ENCODE peak calls at places on chromosomes 5 and 9, in five cellular contexts. Y is neural progenitor cell, F is keratinocyte, T is fibroblast of lung, H is hepatocyte. R is an unnamed sample. For H3K79me2, the result is how much of the 10 kb centered on the place peaks cover.

GRCh38 chr9:89464991-89465390 is 32.9 kb downstream of the SEMA4D start:
- DNase-seq in Y (no peak), F (no peak), T (no peak), H (no peak), R (no peak)

GRCh38 chr5:156438076-156438475 is 111.1 kb downstream of the SGCD start:
- DNase-seq in Y (no peak), F (no peak), T (no peak), H (no peak), R (no peak)

GRCh38 chr9:99693888-99694287 is 127.8 kb upstream of the NR4A3 start:
- DNase-seq in Y (no peak), F (no peak), T (peak), H (no peak), R (no peak)

GRCh38 chr5:172835246-172836030 is 1.4 kb downstream of the ERGIC1 start:
- DNase-seq in Y (no peak), F (no peak), T (no peak), H (no peak), R (no peak)

GRCh38 chr9:1208185-1208584 is 158.0 kb downstream of the DMRT2 start:
- DNase-seq in Y (no peak), F (no peak), T (peak), H (no peak), R (peak)

GRCh38 chr5:78972654-78973428 is 12.3 kb downstream of the ARSB start:
- DNase-seq in Y (no peak), F (no peak), T (peak), H (peak), R (peak)

GRCh38 chr9:21559402-21560280 is 77.5 kb upstream of the IFNE start:
- DNase-seq in Y (peak), F (no peak), T (peak), H (peak), R (peak)

GRCh38 chr5:89769975-89770374 is 639.6 kb downstream of the CETN3 start:
- DNase-seq in Y (no peak), F (no peak), T (peak), H (no peak), R (peak)

GRCh38 chr9:29211003-29211584 is 1637.8 kb upstream of the C9orf72 start:
- DNase-seq in Y (no peak), F (no peak), T (no peak), H (no peak), R (no peak)

GRCh38 chr5:141032626-141033025 is 18.5 kb upstream of the PCDHB1 start:
- DNase-seq in Y (no peak), F (no peak), T (no peak), H (no peak), R (no peak)

GRCh38 chr9:131714161-131714646 is 25.7 kb downstream of the RAPGEF1 start:
- DNase-seq in Y (no peak), F (peak), T (peak), H (no peak), R (peak)

GRCh38 chr5:56501949-56502557 is 268.9 kb upstream of the ANKRD55 start:
- DNase-seq in Y (no peak), F (no peak), T (no peak), H (no peak), R (peak)

GRCh38 chr5:113488645-113489184 is 462 bp upstream of the MCC start:
- DNase-seq in Y (no peak), F (no peak), T (no peak), H (no peak), R (peak)

GRCh38 chr5:9456435-9457042 is 89.3 kb downstream of the SEMA5A start:
- DNase-seq in Y (peak), F (no peak), T (peak), H (no peak), R (peak)

GRCh38 chr9:116935149-116935897 is 248.2 kb downstream of the TRIM32 start:
- DNase-seq in Y (no peak), F (no peak), T (no peak), H (no peak), R (no peak)
- H3K79me2 ChIP-seq in Y (under half), F (under half), T (under half), H (under half), R (under half)

DNA sequence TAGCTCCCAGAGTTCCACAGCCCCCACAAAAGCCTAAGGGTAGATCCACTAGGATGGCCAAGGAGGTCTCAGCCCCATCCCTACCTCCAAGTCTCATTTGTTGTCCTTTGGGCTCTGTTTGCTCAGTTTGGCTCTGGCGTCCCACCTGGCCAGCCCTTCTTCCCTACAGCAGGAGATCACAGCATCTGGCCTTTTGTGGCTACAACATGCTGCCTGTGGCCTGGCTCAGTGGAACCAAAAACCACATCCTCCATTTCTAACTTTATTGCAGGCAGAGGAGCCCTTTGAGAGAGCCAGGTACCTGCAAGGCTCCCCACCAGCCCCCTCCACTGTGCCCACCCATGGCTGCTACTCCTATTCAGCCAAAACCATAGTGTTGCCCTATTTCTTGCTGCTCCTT is 11.4 kb downstream of the JADE2 start:
- DNase-seq in Y (no peak), F (no peak), T (no peak), H (no peak), R (no peak)
- H3K79me2 ChIP-seq in Y (under half), F (under half), T (under half), H (half or more), R (under half)

DNA sequence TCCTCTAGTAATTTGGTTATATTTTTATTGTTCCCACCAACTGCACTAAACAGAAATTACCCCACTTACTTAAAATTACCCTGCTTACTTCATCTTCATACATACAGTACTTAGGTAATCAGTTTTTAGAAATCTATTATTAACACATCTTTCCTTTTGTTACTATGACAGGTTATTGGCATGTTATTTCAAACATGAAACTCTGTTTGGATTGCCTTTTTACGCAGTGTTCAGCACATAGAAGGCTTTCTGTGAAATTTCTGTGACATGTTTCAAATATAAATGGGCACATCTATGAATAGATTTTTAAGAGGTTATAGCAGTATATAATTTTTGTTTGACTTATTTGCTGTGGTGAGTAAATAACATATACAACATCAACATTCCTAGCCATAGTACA is 22.5 kb downstream of the SRFBP1 start:
- DNase-seq in Y (no peak), F (no peak), T (no peak), H (no peak), R (no peak)
- H3K79me2 ChIP-seq in Y (under half), F (under half), T (under half), H (under half), R (under half)

DNA sequence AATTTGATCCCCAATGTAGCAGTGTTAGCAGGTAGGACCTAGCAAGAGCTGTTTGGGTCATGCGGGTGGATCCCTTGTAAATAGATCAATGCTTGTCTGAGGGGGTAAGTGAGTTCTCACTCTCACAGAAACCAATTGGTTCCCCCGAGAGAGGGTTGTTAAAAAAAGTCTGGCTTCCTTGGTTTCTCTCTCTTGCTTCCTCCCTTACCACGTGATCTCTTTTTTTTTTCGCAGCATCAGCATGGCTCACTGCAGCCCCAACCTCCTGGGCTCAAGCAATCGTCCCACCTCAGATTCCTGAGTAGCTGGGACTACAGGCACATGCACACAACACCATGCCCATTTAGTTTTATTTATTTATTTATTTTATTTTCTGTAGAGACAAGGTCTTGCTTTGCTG is 26.4 kb downstream of the RAPGEF6 start:
- DNase-seq in Y (no peak), F (no peak), T (no peak), H (no peak), R (no peak)
- H3K79me2 ChIP-seq in Y (half or more), F (half or more), T (half or more), H (half or more), R (half or more)

GRCh38 chr5:138369706-138370105 is 17.2 kb downstream of the KDM3B start:
- DNase-seq in Y (no peak), F (no peak), T (no peak), H (no peak), R (no peak)

GRCh38 chr5:138366556-138367382 is 14.3 kb downstream of the KDM3B start:
- DNase-seq in Y (no peak), F (no peak), T (no peak), H (no peak), R (no peak)

GRCh38 chr5:138369249-138369648 is 16.8 kb downstream of the KDM3B start:
- DNase-seq in Y (no peak), F (no peak), T (no peak), H (no peak), R (no peak)

GRCh38 chr5:138360941-138361452 is 8.5 kb downstream of the KDM3B start:
- DNase-seq in Y (no peak), F (no peak), T (no peak), H (no peak), R (no peak)

GRCh38 chr5:138364576-138364975 is 12.1 kb downstream of the KDM3B start:
- DNase-seq in Y (no peak), F (no peak), T (no peak), H (no peak), R (no peak)
- H3K79me2 ChIP-seq in Y (half or more), F (half or more), T (under half), H (half or more), R (half or more)

DNA sequence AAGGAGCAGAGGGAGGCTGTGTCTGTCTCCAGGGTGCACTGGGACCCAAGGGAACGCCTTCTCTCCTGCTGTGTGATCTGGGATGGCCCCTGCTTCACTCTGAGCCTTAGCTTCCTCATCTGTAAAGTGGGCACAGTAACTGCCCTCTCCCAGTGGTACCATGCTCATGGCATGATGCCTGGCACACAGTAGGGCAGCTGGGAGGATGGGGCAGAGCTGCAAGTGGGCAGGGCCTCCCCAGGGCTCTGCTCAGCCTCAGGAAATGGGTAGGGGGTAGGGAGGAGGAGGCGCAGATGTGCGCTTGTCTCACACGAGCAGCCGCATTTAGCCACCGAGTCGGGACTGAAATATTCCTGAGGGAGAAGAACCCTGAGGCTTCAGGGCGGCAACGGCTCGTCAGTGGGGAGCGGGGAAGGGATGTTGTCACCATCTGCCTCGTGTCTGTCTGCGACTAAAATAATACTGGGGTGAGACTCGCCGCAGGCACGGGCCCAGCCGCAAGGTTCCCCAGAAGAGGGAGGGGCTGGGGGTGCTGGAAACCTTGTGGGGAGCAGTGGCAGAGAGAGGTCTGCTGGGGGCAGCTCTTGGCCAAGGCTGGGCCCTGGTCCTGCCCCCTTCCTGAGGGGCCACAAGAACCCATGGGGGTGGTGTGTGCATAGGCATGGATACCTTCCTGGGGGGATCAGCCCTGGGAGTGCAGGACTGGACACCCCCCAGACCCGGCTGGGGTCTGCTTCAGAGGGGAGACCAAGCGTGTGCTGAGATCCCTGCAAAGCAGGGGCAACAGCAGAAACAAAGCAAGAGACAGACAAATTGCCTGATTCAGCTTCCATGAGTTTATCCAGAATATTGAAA is 55.2 kb upstream of the PSD2 start:
- DNase-seq in Y (no peak), F (no peak), T (no peak), H (no peak), R (no peak)
- H3K79me2 ChIP-seq in Y (under half), F (under half), T (under half), H (under half), R (under half)